ENCODE peak calls at places on chromosomes 1 and 21, in six cellular contexts. K is H9, Z is osteoblast, D is choroid plexus epithelial cell, Q is B cell, C is lower leg skin. G is an unnamed sample.

GRCh38 chr1:41046347-41046775 is 24.8 kb upstream of the SLFNL1 start:
- DNase-seq in C (no peak), K (no peak), D (no peak), Q (no peak), Z (no peak), G (no peak)

GRCh38 chr21:33642896-33643657 is 776 bp downstream of the ITSN1 start:
- DNase-seq in D (peak), Z (peak), C (peak), K (peak), Q (no peak), G (peak)

GRCh38 chr1:235408503-235408960 is 41.3 kb downstream of the TBCE start:
- DNase-seq in K (no peak), C (no peak), D (peak), Z (peak), Q (no peak), G (no peak)

GRCh38 chr1:21869620-21870121 is 57.6 kb downstream of the LDLRAD2 start:
- DNase-seq in Q (no peak), D (peak), C (peak), K (no peak), Z (peak), G (no peak)

GRCh38 chr1:212749924-212750535 is 41.5 kb downstream of the NSL1 start:
- DNase-seq in Q (no peak), D (peak), C (no peak), Z (peak), K (peak), G (peak)

GRCh38 chr1:158098256-158098655 is 82.4 kb upstream of the CD1D start:
- DNase-seq in K (no peak), C (no peak), Q (no peak), Z (no peak), D (no peak), G (no peak)

GRCh38 chr1:106554294-106554693 is 502.2 kb upstream of the PRMT6 start:
- DNase-seq in D (peak), K (no peak), C (no peak), Q (no peak), Z (no peak), G (no peak)

GRCh38 chr1:40887012-40887378 is 24.8 kb upstream of the CITED4 start:
- DNase-seq in Z (no peak), K (no peak), C (no peak), Q (no peak), D (no peak), G (no peak)

GRCh38 chr1:29639156-29639736 is 402.9 kb downstream of the PTPRU start:
- DNase-seq in Z (no peak), D (no peak), K (no peak), Q (no peak), C (no peak), G (no peak)

GRCh38 chr1:204931768-204932572 is 61.3 kb downstream of the NFASC start:
- DNase-seq in D (no peak), Q (no peak), K (no peak), Z (no peak), C (peak), G (no peak)

GRCh38 chr1:173954179-173954578 is 37.1 kb upstream of the SERPINC1 start:
- DNase-seq in K (no peak), Z (peak), D (peak), C (no peak), Q (no peak), G (no peak)

GRCh38 chr1:234683856-234684632 is 74.1 kb upstream of the IRF2BP2 start:
- DNase-seq in Q (no peak), K (peak), Z (no peak), C (peak), D (peak), G (no peak)

GRCh38 chr1:244097523-244098390 is 46.7 kb downstream of the ZBTB18 start:
- DNase-seq in C (no peak), D (no peak), Z (peak), Q (no peak), K (no peak), G (no peak)

GRCh38 chr1:52435211-52435610 is 30.8 kb downstream of the PRPF38A start:
- DNase-seq in K (no peak), Z (no peak), D (no peak), Q (no peak), C (no peak), G (no peak)

GRCh38 chr1:215146252-215146975 is 63.9 kb downstream of the KCNK2 start:
- DNase-seq in D (peak), K (no peak), Q (no peak), C (no peak), Z (no peak), G (no peak)

GRCh38 chr1:222928212-222928611 is 113.4 kb downstream of the DISP1 start:
- DNase-seq in Z (no peak), Q (no peak), D (peak), C (peak), K (peak), G (no peak)

GRCh38 chr21:27388835-27389234 is 421.9 kb upstream of the ADAMTS5 start:
- DNase-seq in Z (no peak), K (no peak), Q (no peak), C (no peak), D (no peak), G (no peak)

GRCh38 chr1:193703655-193704054 is 517.2 kb upstream of the B3GALT2 start:
- DNase-seq in C (no peak), Z (no peak), Q (no peak), K (no peak), D (no peak), G (no peak)

GRCh38 chr1:208179303-208179702 is 64.9 kb downstream of the PLXNA2 start:
- DNase-seq in D (no peak), Z (peak), Q (no peak), K (no peak), C (no peak), G (no peak)

GRCh38 chr1:201721131-201722049 is 107.6 kb upstream of the IPO9 start:
- DNase-seq in Z (peak), D (peak), C (peak), Q (no peak), K (no peak), G (no peak)

GRCh38 chr1:220991506-220991905 is 112.3 kb downstream of the HLX start:
- DNase-seq in Z (no peak), C (no peak), Q (no peak), D (no peak), K (no peak), G (no peak)

GRCh38 chr1:231170875-231171274 is 9.0 kb downstream of the TRIM67 start:
- DNase-seq in K (no peak), Z (peak), D (no peak), Q (no peak), C (no peak), G (no peak)

GRCh38 chr1:224427346-224427745 is 7.3 kb downstream of the WDR26 start:
- DNase-seq in D (peak), Q (no peak), C (no peak), K (no peak), Z (peak), G (no peak)

GRCh38 chr1:183970516-183971300 is 66.8 kb downstream of the COLGALT2 start:
- DNase-seq in K (no peak), D (no peak), Z (peak), C (no peak), Q (no peak), G (no peak)

GRCh38 chr1:19179597-19180271 is 30.3 kb downstream of the UBR4 start:
- DNase-seq in D (peak), Q (no peak), Z (peak), K (no peak), C (no peak), G (no peak)

GRCh38 chr1:107141491-107142369 is 891 bp downstream of the NTNG1 start:
- DNase-seq in D (peak), Z (peak), K (peak), Q (no peak), C (no peak), G (peak)

GRCh38 chr1:61116421-61116820 is 34.1 kb downstream of the NFIA start:
- DNase-seq in Q (no peak), D (no peak), C (no peak), K (no peak), Z (no peak), G (no peak)

GRCh38 chr1:15733218-15733725 is 2.8 kb upstream of the SLC25A34 start:
- DNase-seq in K (no peak), Q (no peak), Z (peak), C (no peak), D (no peak), G (no peak)

GRCh38 chr1:163050496-163050895 is 18.7 kb upstream of the RGS4 start:
- DNase-seq in D (no peak), K (no peak), C (no peak), Q (no peak), Z (no peak), G (no peak)

GRCh38 chr1:115476616-115477015 is 138.6 kb upstream of the NGF start:
- DNase-seq in K (peak), C (no peak), D (peak), Q (no peak), Z (peak), G (no peak)

GRCh38 chr1:230003409-230003808 is 63.6 kb upstream of the GALNT2 start:
- DNase-seq in Z (no peak), C (no peak), D (no peak), Q (no peak), K (no peak), G (no peak)

GRCh38 chr21:34913786-34914185 is 135.3 kb downstream of the RUNX1 start:
- DNase-seq in K (no peak), D (no peak), C (no peak), Q (no peak), Z (peak), G (no peak)

GRCh38 chr1:157105988-157106812 is 6.6 kb upstream of the ETV3L start:
- DNase-seq in C (peak), Q (no peak), D (peak), K (no peak), Z (peak), G (peak)

GRCh38 chr1:240151126-240151735 is 59.5 kb downstream of the FMN2 start:
- DNase-seq in K (no peak), Z (no peak), C (no peak), D (no peak), Q (no peak), G (no peak)

GRCh38 chr1:19043579-19044443 is 87.3 kb upstream of the IFFO2 start:
- DNase-seq in C (peak), Q (no peak), K (no peak), Z (peak), D (no peak), G (no peak)

GRCh38 chr1:213786683-213787082 is 201.1 kb upstream of the PROX1 start:
- DNase-seq in Z (no peak), D (no peak), C (no peak), Q (no peak), K (no peak), G (no peak)

GRCh38 chr1:63463248-63463647 is 59.8 kb downstream of the ITGB3BP start:
- DNase-seq in Q (no peak), Z (no peak), C (no peak), K (no peak), D (peak), G (no peak)

GRCh38 chr1:217417363-217417762 is 213.5 kb downstream of the GPATCH2 start:
- DNase-seq in K (no peak), D (no peak), Q (no peak), Z (no peak), C (no peak), G (no peak)

GRCh38 chr1:217419152-217419551 is 211.7 kb downstream of the GPATCH2 start:
- DNase-seq in D (no peak), Z (no peak), C (no peak), Q (no peak), K (no peak), G (no peak)

GRCh38 chr1:217418241-217418840 is 212.5 kb downstream of the GPATCH2 start:
- DNase-seq in Z (no peak), C (no peak), K (no peak), Q (no peak), D (no peak), G (no peak)
- TF ChIP-seq CTCF in Z (no peak), C (no peak), K (no peak), Q (no peak), D (no peak), G (no peak)

GRCh38 chr1:7190261-7190660 is 405.0 kb downstream of the CAMTA1 start:
- DNase-seq in K (no peak), Z (peak), Q (no peak), D (no peak), C (no peak), G (no peak)
- TF ChIP-seq CTCF in K (no peak), Z (no peak), Q (no peak), D (no peak), C (no peak), G (no peak)

DNA sequence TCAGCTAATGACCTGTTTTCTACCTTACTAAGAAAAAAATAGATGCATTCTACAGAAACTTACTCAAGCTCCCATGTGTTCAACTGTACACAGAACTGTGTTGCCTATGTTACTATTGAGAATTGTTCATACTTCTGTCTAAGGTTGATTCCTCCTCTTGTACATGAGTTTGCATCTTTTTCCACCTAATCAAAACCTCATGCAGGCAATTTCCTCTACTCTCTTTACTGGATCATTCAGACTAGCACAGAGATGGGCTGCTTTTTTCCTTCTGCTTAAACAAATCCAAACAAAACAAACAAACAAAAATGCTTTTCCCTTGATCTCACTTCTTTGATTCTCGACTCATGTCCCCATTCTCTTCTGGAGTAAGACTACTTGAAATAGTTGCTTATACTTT is 58.8 kb upstream of the PTGFR start:
- DNase-seq in D (no peak), K (no peak), Z (no peak), Q (no peak), C (no peak), G (no peak)
- TF ChIP-seq CTCF in D (no peak), K (no peak), Z (no peak), Q (no peak), C (no peak), G (no peak)

GRCh38 chr1:153032677-153033308 is 1.8 kb downstream of the SPRR1B start:
- DNase-seq in K (peak), C (no peak), Z (peak), Q (no peak), D (peak), G (no peak)
- TF ChIP-seq CTCF in K (peak), C (no peak), Z (peak), Q (no peak), D (no peak), G (no peak)

DNA sequence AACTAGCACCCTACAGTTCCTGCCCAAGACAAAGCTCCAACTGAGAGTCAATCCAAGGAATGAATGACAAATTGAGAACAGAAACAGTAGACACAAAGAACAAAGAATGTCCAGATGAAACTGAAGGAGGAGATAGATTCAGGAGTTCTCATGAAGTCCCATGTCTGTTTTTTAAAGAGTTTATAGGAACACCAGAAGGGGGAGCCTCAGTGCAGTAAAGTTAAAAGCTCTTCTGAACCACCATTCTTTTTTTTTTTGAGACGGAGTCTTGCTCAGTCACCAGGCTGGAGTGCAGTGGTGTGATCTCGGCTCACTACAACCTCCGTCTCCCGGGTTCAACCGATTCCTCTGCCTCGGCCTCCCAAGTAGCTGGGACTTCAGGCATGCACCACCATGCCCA is 323.6 kb downstream of the MRPL39 start:
- DNase-seq in K (peak), C (no peak), Q (no peak), D (peak), Z (peak), G (peak)
- TF ChIP-seq CTCF in K (peak), C (no peak), Q (peak), D (peak), Z (peak), G (no peak)

GRCh38 chr1:169289016-169289415 is 78.6 kb downstream of the NME7 start:
- DNase-seq in C (no peak), K (no peak), D (no peak), Z (no peak), Q (no peak), G (no peak)
- TF ChIP-seq CTCF in C (no peak), K (no peak), D (no peak), Z (no peak), Q (no peak), G (no peak)